ENCODE peak calls at places on chromosome 14, in four cellular contexts. One of them, this sample, is unnamed.

GRCh38 chr14:20624495-20625070 is 16.9 kb downstream of the OR6S1 start:
- DNase-seq in CD8-positive, alpha-beta T cell: peak
- DNase-seq in naive B cell: peak
- DNase-seq in heart right ventricle: peak
- DNase-seq in this sample: peak

GRCh38 chr14:32939254-32940065 is 781 bp downstream of the NPAS3 start:
- DNase-seq in CD8-positive, alpha-beta T cell: no peak
- DNase-seq in naive B cell: no peak
- DNase-seq in heart right ventricle: peak
- DNase-seq in this sample: peak

GRCh38 chr14:46325157-46325556 is 326.4 kb downstream of the RPL10L start:
- DNase-seq in CD8-positive, alpha-beta T cell: no peak
- DNase-seq in naive B cell: no peak
- DNase-seq in heart right ventricle: no peak
- DNase-seq in this sample: no peak

GRCh38 chr14:77681196-77682157 is 26.3 kb downstream of the ALKBH1 start:
- DNase-seq in CD8-positive, alpha-beta T cell: no peak
- DNase-seq in naive B cell: no peak
- DNase-seq in heart right ventricle: no peak
- DNase-seq in this sample: no peak

GRCh38 chr14:31362746-31363145 is 57.6 kb downstream of the HEATR5A start:
- DNase-seq in CD8-positive, alpha-beta T cell: no peak
- DNase-seq in naive B cell: no peak
- DNase-seq in heart right ventricle: no peak
- DNase-seq in this sample: no peak

GRCh38 chr14:76719664-76720063 is 41.6 kb upstream of the VASH1 start:
- DNase-seq in CD8-positive, alpha-beta T cell: no peak
- DNase-seq in naive B cell: no peak
- DNase-seq in heart right ventricle: peak
- DNase-seq in this sample: no peak

GRCh38 chr14:33512201-33512600 is 438.7 kb downstream of the EGLN3 start:
- DNase-seq in CD8-positive, alpha-beta T cell: no peak
- DNase-seq in naive B cell: no peak
- DNase-seq in heart right ventricle: no peak
- DNase-seq in this sample: no peak

GRCh38 chr14:105472496-105472991 is 2.1 kb upstream of the CRIP2 start:
- DNase-seq in CD8-positive, alpha-beta T cell: no peak
- DNase-seq in naive B cell: no peak
- DNase-seq in heart right ventricle: peak
- DNase-seq in this sample: no peak

GRCh38 chr14:72060460-72060859 is 128.2 kb downstream of the RGS6 start:
- DNase-seq in CD8-positive, alpha-beta T cell: no peak
- DNase-seq in naive B cell: no peak
- DNase-seq in heart right ventricle: no peak
- DNase-seq in this sample: no peak

GRCh38 chr14:99264691-99265090 is 7.3 kb downstream of the BCL11B start:
- DNase-seq in CD8-positive, alpha-beta T cell: no peak
- DNase-seq in naive B cell: no peak
- DNase-seq in heart right ventricle: no peak
- DNase-seq in this sample: no peak

GRCh38 chr14:57820581-57820980 is 45.3 kb downstream of the SLC35F4 start:
- DNase-seq in CD8-positive, alpha-beta T cell: no peak
- DNase-seq in naive B cell: no peak
- DNase-seq in heart right ventricle: no peak
- DNase-seq in this sample: no peak

GRCh38 chr14:102848830-102849521 is 71.7 kb downstream of the TRAF3 start:
- DNase-seq in CD8-positive, alpha-beta T cell: no peak
- DNase-seq in naive B cell: no peak
- DNase-seq in heart right ventricle: peak
- DNase-seq in this sample: no peak

GRCh38 chr14:34256223-34256622 is 205.8 kb downstream of the SPTSSA start:
- DNase-seq in CD8-positive, alpha-beta T cell: no peak
- DNase-seq in naive B cell: no peak
- DNase-seq in heart right ventricle: no peak
- DNase-seq in this sample: no peak

GRCh38 chr14:99729991-99730875 is 46.1 kb downstream of the CYP46A1 start:
- DNase-seq in CD8-positive, alpha-beta T cell: peak
- DNase-seq in naive B cell: peak
- DNase-seq in heart right ventricle: peak
- DNase-seq in this sample: peak

GRCh38 chr14:55129086-55129427 is at the start of gene LGALS3:
- DNase-seq in CD8-positive, alpha-beta T cell: peak
- DNase-seq in naive B cell: peak
- DNase-seq in heart right ventricle: peak
- DNase-seq in this sample: peak

GRCh38 chr14:99035268-99035667 is 236.7 kb downstream of the BCL11B start:
- DNase-seq in CD8-positive, alpha-beta T cell: no peak
- DNase-seq in naive B cell: no peak
- DNase-seq in heart right ventricle: peak
- DNase-seq in this sample: no peak

GRCh38 chr14:51079085-51079484 is 15.8 kb downstream of the TRIM9 start:
- DNase-seq in CD8-positive, alpha-beta T cell: no peak
- DNase-seq in naive B cell: no peak
- DNase-seq in heart right ventricle: no peak
- DNase-seq in this sample: no peak

GRCh38 chr14:92692822-92693226 is 55.6 kb downstream of the LGMN start:
- DNase-seq in CD8-positive, alpha-beta T cell: peak
- DNase-seq in naive B cell: no peak
- DNase-seq in heart right ventricle: peak
- DNase-seq in this sample: no peak

GRCh38 chr14:56129941-56130340 is 11.7 kb downstream of the PELI2 start:
- DNase-seq in CD8-positive, alpha-beta T cell: no peak
- DNase-seq in naive B cell: no peak
- DNase-seq in heart right ventricle: peak
- DNase-seq in this sample: no peak

GRCh38 chr14:77067632-77068514 is 30.2 kb upstream of the CIPC start:
- DNase-seq in CD8-positive, alpha-beta T cell: peak
- DNase-seq in naive B cell: peak
- DNase-seq in heart right ventricle: peak
- DNase-seq in this sample: peak

GRCh38 chr14:105883066-105884005 is 357.0 kb downstream of the TMEM121 start:
- DNase-seq in CD8-positive, alpha-beta T cell: peak
- DNase-seq in naive B cell: no peak
- DNase-seq in heart right ventricle: peak
- DNase-seq in this sample: peak

GRCh38 chr14:106605548-106606448 is 1079.4 kb downstream of the TMEM121 start:
- DNase-seq in CD8-positive, alpha-beta T cell: peak
- DNase-seq in naive B cell: peak
- DNase-seq in heart right ventricle: peak
- DNase-seq in this sample: peak